ENCODE peak calls at places on chromosomes 5 and 9, in six cellular contexts. P is A549, N is transverse colon, I is stomach, S is suprapubic skin, Y is tibial nerve. O is an unnamed sample.

GRCh38 chr5:108129129-108129528 is 252.8 kb downstream of the FBXL17 start:
- DNase-seq in P (no peak), Y (no peak), I (no peak), S (no peak), N (no peak), O (no peak)

GRCh38 chr5:15683332-15683731 is 183.4 kb downstream of the FBXL7 start:
- DNase-seq in P (peak; percentile 12), S (no peak), Y (no peak), I (no peak), N (peak; percentile 19), O (peak; percentile 30)

GRCh38 chr9:119004618-119004990 is 364.6 kb downstream of the BRINP1 start:
- DNase-seq in I (peak; percentile 43), S (peak; percentile 80), N (peak; percentile 47), P (peak; percentile 5), Y (peak; percentile 56), O (peak; percentile 40)

GRCh38 chr5:6730407-6730806 is 17.2 kb downstream of the TENT4A start:
- DNase-seq in N (peak; percentile 48), Y (no peak), P (no peak), I (no peak), S (no peak), O (no peak)

GRCh38 chr9:84271887-84272556 is 68.5 kb downstream of the SLC28A3 start:
- DNase-seq in P (no peak), I (no peak), Y (no peak), S (no peak), N (no peak), O (peak; percentile 36)

GRCh38 chr9:107249131-107249533 is 33.9 kb upstream of the RAD23B start:
- DNase-seq in I (no peak), Y (no peak), S (no peak), N (no peak), P (peak; percentile 57), O (no peak)

GRCh38 chr9:95815153-95815552 is 60.3 kb upstream of the ERCC6L2 start:
- DNase-seq in S (no peak), N (no peak), P (peak; percentile 18), I (no peak), Y (no peak), O (no peak)

GRCh38 chr9:116238225-116238624 is 84.6 kb downstream of the PAPPA start:
- DNase-seq in I (no peak), S (no peak), Y (no peak), P (peak; percentile 84), N (no peak), O (no peak)

GRCh38 chr5:120160120-120160895 is 303.8 kb upstream of the PRR16 start:
- DNase-seq in P (peak; percentile 12), S (no peak), Y (no peak), I (no peak), N (no peak), O (no peak)

GRCh38 chr5:29005386-29005785 is 1967.0 kb upstream of the CDH9 start:
- DNase-seq in S (no peak), I (no peak), P (peak; percentile 46), N (no peak), Y (no peak), O (no peak)

GRCh38 chr9:133980864-133981588 is 11.1 kb downstream of the VAV2 start:
- DNase-seq in Y (no peak), P (no peak), N (no peak), I (no peak), S (no peak), O (no peak)

GRCh38 chr9:34377402-34377741 is 674 bp upstream of the MYORG start:
- DNase-seq in S (peak; percentile 79), Y (no peak), I (no peak), P (no peak), N (peak; percentile 57), O (no peak)

GRCh38 chr5:98775246-98775961 is 1.9 kb downstream of the RGMB start:
- DNase-seq in I (no peak), P (no peak), Y (no peak), S (no peak), N (no peak), O (no peak)

GRCh38 chr5:179167871-179168451 is 107.8 kb downstream of the ZNF354C start:
- DNase-seq in I (no peak), S (no peak), P (no peak), Y (no peak), N (no peak), O (peak; percentile 41)

GRCh38 chr9:133821606-133822438 is 83.7 kb upstream of the SARDH start:
- DNase-seq in P (no peak), I (no peak), S (no peak), Y (no peak), N (no peak), O (no peak)

GRCh38 chr5:175378444-175379028 is 65.4 kb downstream of the DRD1 start:
- DNase-seq in N (no peak), I (no peak), P (peak; percentile 97), S (no peak), Y (no peak), O (no peak)

GRCh38 chr9:4984171-4984570 is 901 bp upstream of the JAK2 start:
- DNase-seq in P (peak; percentile 59), N (no peak), I (no peak), S (no peak), Y (no peak), O (no peak)

GRCh38 chr9:20307662-20308061 is 314.6 kb downstream of the MLLT3 start:
- DNase-seq in Y (no peak), N (no peak), P (no peak), I (no peak), S (no peak), O (no peak)

GRCh38 chr9:116605060-116605459 is 82.0 kb upstream of the TRIM32 start:
- DNase-seq in P (no peak), N (no peak), S (no peak), Y (no peak), I (no peak), O (no peak)

GRCh38 chr9:121359358-121360294 is 10.4 kb downstream of the STOM start:
- DNase-seq in S (no peak), Y (no peak), P (no peak), I (no peak), N (no peak), O (no peak)

GRCh38 chr9:116905131-116905724 is 218.1 kb downstream of the TRIM32 start:
- DNase-seq in Y (no peak), P (no peak), I (no peak), S (no peak), N (no peak), O (no peak)

GRCh38 chr9:129054163-129054851 is 17.9 kb downstream of the MIGA2 start:
- DNase-seq in N (no peak), I (no peak), P (no peak), S (no peak), Y (no peak), O (no peak)
- H3K27ac ChIP-seq in N (no peak overlapping the region), I (no peak overlapping the region), P (no peak overlapping the region), S (no peak overlapping the region), Y (no peak overlapping the region), O (no peak overlapping the region)

GRCh38 chr5:96812851-96813250 is 5.1 kb upstream of the ERAP1 start:
- DNase-seq in N (no peak), P (no peak), I (no peak), Y (no peak), S (no peak), O (no peak)

GRCh38 chr5:96808541-96808828 is 740 bp upstream of the ERAP1 start:
- DNase-seq in S (no peak), P (no peak), N (no peak), I (no peak), Y (no peak), O (no peak)

GRCh38 chr5:96808868-96809558 is 1.3 kb upstream of the ERAP1 start:
- DNase-seq in I (no peak), S (no peak), N (no peak), P (no peak), Y (no peak), O (no peak)

GRCh38 chr5:96809898-96810297 is 2.2 kb upstream of the ERAP1 start:
- DNase-seq in P (no peak), N (no peak), S (no peak), I (no peak), Y (no peak), O (no peak)

DNA sequence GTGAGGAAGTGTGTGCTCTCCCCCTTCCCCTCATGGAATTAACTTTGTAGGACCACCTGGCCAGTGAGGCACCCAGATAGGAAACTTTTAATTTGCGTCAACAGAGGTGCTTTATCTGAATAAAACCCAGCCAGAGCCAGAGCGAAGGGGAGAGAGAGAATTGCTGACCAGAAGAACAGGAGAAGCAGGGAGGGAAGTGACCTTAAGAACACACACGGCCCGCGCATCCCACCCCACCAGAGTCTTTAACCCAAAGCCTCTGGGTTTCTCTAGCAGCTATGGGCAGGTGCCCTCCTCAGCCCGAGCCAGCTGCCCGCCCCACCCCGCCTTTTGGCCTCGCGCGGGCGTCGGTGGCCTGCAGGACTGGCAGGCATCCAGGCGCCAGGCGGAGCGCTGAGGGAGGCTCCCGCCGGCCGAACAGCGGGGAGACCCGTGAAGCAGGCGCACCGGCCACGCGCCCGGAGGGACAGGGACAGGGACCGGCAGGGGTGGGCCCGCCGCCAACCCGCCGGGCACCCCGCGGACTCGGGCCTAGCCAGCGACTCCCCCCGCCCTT is 568 bp downstream of the ERAP1 start:
- DNase-seq in P (peak; percentile 70), S (peak; percentile 86), I (peak; percentile 88), Y (peak; percentile 50), N (peak; percentile 88), O (peak; percentile 86)
- TF ChIP-seq EP300 in P (no peak), S (no peak), I (no peak), Y (peak; percentile 63), N (no peak), O (no peak)

DNA sequence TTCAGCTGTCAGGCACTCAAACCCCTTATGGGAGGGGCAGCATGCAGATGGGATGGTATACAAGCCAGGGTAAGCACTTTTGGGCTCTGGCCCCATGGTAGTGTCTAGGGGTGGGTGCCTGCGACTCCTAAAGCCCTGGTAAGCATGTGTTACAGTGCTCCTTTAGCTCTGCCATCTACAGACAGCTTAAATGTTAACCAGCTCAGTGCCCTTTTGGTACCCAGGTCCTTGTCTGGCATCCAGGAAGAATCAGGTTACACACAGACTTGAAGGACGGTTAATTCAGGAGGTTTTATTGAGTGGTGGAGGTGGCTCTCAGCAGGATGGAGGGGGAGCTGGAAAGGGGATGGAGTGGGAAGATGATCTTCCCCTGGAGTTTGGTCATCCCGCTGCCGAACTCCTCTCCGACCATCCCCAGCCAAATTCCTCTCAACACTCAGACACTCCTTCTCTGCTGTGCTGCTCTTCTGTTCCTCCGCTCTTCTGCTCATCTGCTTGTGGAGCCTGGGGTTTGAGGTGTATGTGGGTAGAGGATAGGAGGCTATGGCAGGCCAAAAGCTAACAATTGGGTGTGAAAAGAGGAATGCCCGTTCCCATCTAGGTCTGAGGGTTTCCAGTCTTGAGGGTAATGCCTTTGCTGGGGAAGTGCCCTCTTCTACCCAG is 84.7 kb upstream of the RASEF start:
- DNase-seq in S (no peak), N (no peak), Y (no peak), P (no peak), I (no peak), O (no peak)
- H3K27ac ChIP-seq in S (no peak overlapping the region), N (no peak overlapping the region), Y (no peak overlapping the region), P (no peak overlapping the region), I (no peak overlapping the region), O (no peak overlapping the region)

GRCh38 chr5:129020683-129021082 is 55.4 kb downstream of the SLC27A6 start:
- DNase-seq in I (no peak), S (no peak), Y (no peak), P (no peak), N (no peak), O (no peak)

GRCh38 chr5:129019401-129019908 is 54.2 kb downstream of the SLC27A6 start:
- DNase-seq in S (no peak), I (no peak), N (no peak), P (no peak), Y (no peak), O (no peak)

GRCh38 chr5:129014185-129014584 is 48.9 kb downstream of the SLC27A6 start:
- DNase-seq in P (no peak), S (no peak), I (no peak), N (no peak), Y (no peak), O (no peak)

GRCh38 chr5:129021744-129022143 is 56.5 kb downstream of the SLC27A6 start:
- DNase-seq in P (no peak), S (no peak), Y (no peak), N (no peak), I (no peak), O (no peak)

GRCh38 chr5:129018836-129019235 is 53.5 kb downstream of the SLC27A6 start:
- DNase-seq in P (no peak), N (no peak), Y (no peak), S (no peak), I (no peak), O (no peak)
- TF ChIP-seq EP300 in P (no peak), N (no peak), Y (no peak), S (no peak), I (no peak), O (no peak)

O was measured in ovary.